ENCODE peak calls at places on chromosomes 6 and 20, in five cellular contexts. N, I, X, T and M are unnamed samples.

GRCh38 chr6:165580139-165580538 is 82.9 kb downstream of the PDE10A start:
- DNase-seq in N (no peak), I (no peak), X (no peak), T (no peak), M (no peak)

GRCh38 chr20:16518068-16518783 is 55.0 kb downstream of the KIF16B start:
- DNase-seq in N (no peak), I (no peak), X (no peak), T (no peak), M (peak; percentile 10)

GRCh38 chr6:105651969-105652368 is 249.1 kb upstream of the PREP start:
- DNase-seq in N (no peak), I (no peak), X (no peak), T (no peak), M (no peak)

GRCh38 chr6:72784581-72784980 is 162.7 kb downstream of the KCNQ5 start:
- DNase-seq in N (no peak), I (peak; percentile 34), X (no peak), T (no peak), M (peak; percentile 27)

GRCh38 chr20:62025832-62026563 is 39.7 kb downstream of the TAF4 start:
- DNase-seq in N (no peak), I (no peak), X (no peak), T (no peak), M (no peak)

GRCh38 chr6:161366301-161366953 is 92.6 kb upstream of the AGPAT4 start:
- DNase-seq in N (no peak), I (no peak), X (no peak), T (no peak), M (no peak)

GRCh38 chr20:10498196-10498595 is 63.1 kb downstream of the SLX4IP start:
- DNase-seq in N (no peak), I (no peak), X (no peak), T (no peak), M (no peak)

GRCh38 chr6:83252717-83253116 is 59.6 kb downstream of the RWDD2A start:
- DNase-seq in N (no peak), I (no peak), X (no peak), T (no peak), M (no peak)

GRCh38 chr6:130105996-130106704 is 87.8 kb downstream of the L3MBTL3 start:
- DNase-seq in N (no peak), I (no peak), X (no peak), T (no peak), M (no peak)

GRCh38 chr6:76448109-76448508 is 375.6 kb upstream of the IMPG1 start:
- DNase-seq in N (no peak), I (no peak), X (no peak), T (no peak), M (no peak)

GRCh38 chr6:84766796-84767590 is 2.6 kb upstream of the TBX18 start:
- DNase-seq in N (no peak), I (no peak), X (no peak), T (peak; percentile 33), M (no peak)

GRCh38 chr20:50276119-50277063 is 85.8 kb downstream of the CEBPB start:
- DNase-seq in N (no peak), I (no peak), X (no peak), T (peak; percentile 38), M (no peak)

GRCh38 chr6:118709859-118710350 is 58.5 kb upstream of the CEP85L start:
- DNase-seq in N (peak; percentile 69), I (no peak), X (peak; percentile 54), T (no peak), M (no peak)

GRCh38 chr6:38982470-38982869 is 66.1 kb upstream of the GLP1R start:
- DNase-seq in N (no peak), I (no peak), X (no peak), T (no peak), M (no peak)

GRCh38 chr6:8180327-8181161 is 78.2 kb upstream of the EEF1E1 start:
- DNase-seq in N (no peak), I (no peak), X (no peak), T (no peak), M (peak; percentile 90)

GRCh38 chr6:35272005-35272404 is 12.5 kb downstream of the ZNF76 start:
- DNase-seq in N (no peak), I (no peak), X (no peak), T (no peak), M (no peak)

GRCh38 chr6:129031051-129031599 is 148.2 kb downstream of the LAMA2 start:
- DNase-seq in N (no peak), I (no peak), X (no peak), T (no peak), M (peak; percentile 87)

GRCh38 chr6:26365633-26365995 is 616 bp downstream of the BTN3A2 start:
- DNase-seq in N (no peak), I (no peak), X (no peak), T (no peak), M (no peak)

GRCh38 chr20:33862709-33863403 is 51.7 kb downstream of the CHMP4B start:
- DNase-seq in N (peak; percentile 24), I (peak; percentile 25), X (peak; percentile 45), T (peak; percentile 36), M (peak; percentile 61)

GRCh38 chr20:25148181-25148981 is 47.1 kb upstream of the ENTPD6 start:
- DNase-seq in N (peak; percentile 63), I (no peak), X (peak; percentile 45), T (peak; percentile 48), M (no peak)

GRCh38 chr20:45406260-45407066 is 1.6 kb upstream of the DBNDD2 start:
- DNase-seq in N (peak; percentile 57), I (peak; percentile 37), X (peak; percentile 39), T (peak; percentile 91), M (no peak)

GRCh38 chr6:6973721-6974120 is 134.0 kb upstream of the RREB1 start:
- DNase-seq in N (no peak), I (no peak), X (no peak), T (no peak), M (no peak)

GRCh38 chr6:132931937-132932336 is 117.6 kb downstream of the RPS12 start:
- DNase-seq in N (no peak), I (peak; percentile 23), X (no peak), T (no peak), M (no peak)

GRCh38 chr6:104449918-104450317 is 409.8 kb downstream of the HACE1 start:
- DNase-seq in N (no peak), I (no peak), X (no peak), T (no peak), M (no peak)

GRCh38 chr20:44615169-44615791 is 32.9 kb downstream of the PKIG start:
- DNase-seq in N (no peak), I (no peak), X (no peak), T (peak; percentile 53), M (no peak)

GRCh38 chr20:19552144-19552895 is 205.7 kb upstream of the RIN2 start:
- DNase-seq in N (no peak), I (no peak), X (no peak), T (no peak), M (no peak)

GRCh38 chr20:44959082-44959895 is 908 bp downstream of the TOMM34 start:
- DNase-seq in N (peak; percentile 78), I (no peak), X (peak; percentile 59), T (peak; percentile 40), M (peak; percentile 49)

GRCh38 chr20:24650091-24650490 is 180.7 kb downstream of the SYNDIG1 start:
- DNase-seq in N (no peak), I (no peak), X (no peak), T (no peak), M (no peak)